ENCODE peak calls at places on chromosome 21, in nine cellular contexts. One of them, this sample, is unnamed.
A peak's percentile ranks its signal among the peaks of the same experiment; 100 is the strongest.

GRCh38 chr21:28675265-28676041 is 317.2 kb downstream of the LTN1 start:
- DNase-seq in sigmoid colon: no peak
- DNase-seq in breast epithelium: no peak
- DNase-seq in stomach: no peak
- DNase-seq in A549: no peak
- DNase-seq in IMR-90: no peak
- DNase-seq in adrenal gland: no peak
- DNase-seq in ovary: no peak
- DNase-seq in K562: no peak
- DNase-seq in this sample: no peak

GRCh38 chr21:42923553-42924432 is 1.6 kb downstream of the ERVH48-1 start:
- DNase-seq in A549: peak; percentile 83
- DNase-seq in breast epithelium: peak; percentile 70
- DNase-seq in adrenal gland: peak; percentile 83
- DNase-seq in stomach: peak; percentile 82
- DNase-seq in K562: peak; percentile 98
- DNase-seq in ovary: peak; percentile 78
- DNase-seq in IMR-90: peak; percentile 86
- DNase-seq in sigmoid colon: peak; percentile 90
- DNase-seq in this sample: peak; percentile 90

GRCh38 chr21:46295996-46296752 is 10.0 kb downstream of the YBEY start:
- DNase-seq in ovary: peak; percentile 82
- DNase-seq in adrenal gland: peak; percentile 70
- DNase-seq in A549: no peak
- DNase-seq in sigmoid colon: peak; percentile 95
- DNase-seq in IMR-90: peak; percentile 32
- DNase-seq in breast epithelium: peak; percentile 61
- DNase-seq in K562: peak; percentile 79
- DNase-seq in stomach: peak; percentile 55
- DNase-seq in this sample: peak; percentile 70

GRCh38 chr21:42193721-42194120 is 25.2 kb upstream of the ABCG1 start:
- DNase-seq in IMR-90: no peak
- DNase-seq in A549: no peak
- DNase-seq in breast epithelium: no peak
- DNase-seq in adrenal gland: no peak
- DNase-seq in sigmoid colon: no peak
- DNase-seq in stomach: no peak
- DNase-seq in K562: no peak
- DNase-seq in ovary: no peak
- DNase-seq in this sample: no peak

GRCh38 chr21:21029159-21029558 is 30.9 kb downstream of the NCAM2 start:
- DNase-seq in stomach: no peak
- DNase-seq in breast epithelium: no peak
- DNase-seq in K562: peak; percentile 20
- DNase-seq in sigmoid colon: no peak
- DNase-seq in IMR-90: no peak
- DNase-seq in ovary: no peak
- DNase-seq in A549: no peak
- DNase-seq in adrenal gland: no peak
- DNase-seq in this sample: no peak

GRCh38 chr21:45534591-45535331 is 7.5 kb downstream of the SLC19A1 start:
- DNase-seq in adrenal gland: peak; percentile 94
- DNase-seq in breast epithelium: peak; percentile 55
- DNase-seq in A549: no peak
- DNase-seq in stomach: peak; percentile 73
- DNase-seq in K562: no peak
- DNase-seq in ovary: peak; percentile 58
- DNase-seq in sigmoid colon: peak; percentile 63
- DNase-seq in IMR-90: no peak
- DNase-seq in this sample: no peak

GRCh38 chr21:26801524-26801923 is 43.7 kb downstream of the ADAMTS1 start:
- DNase-seq in stomach: no peak
- DNase-seq in IMR-90: peak; percentile 94
- DNase-seq in breast epithelium: no peak
- DNase-seq in sigmoid colon: no peak
- DNase-seq in ovary: no peak
- DNase-seq in K562: no peak
- DNase-seq in A549: no peak
- DNase-seq in adrenal gland: no peak
- DNase-seq in this sample: no peak

GRCh38 chr21:35342440-35342839 is 293.3 kb upstream of the RUNX1 start:
- DNase-seq in adrenal gland: no peak
- DNase-seq in stomach: no peak
- DNase-seq in breast epithelium: no peak
- DNase-seq in A549: no peak
- DNase-seq in sigmoid colon: no peak
- DNase-seq in IMR-90: no peak
- DNase-seq in ovary: no peak
- DNase-seq in K562: peak; percentile 15
- DNase-seq in this sample: no peak

GRCh38 chr21:28445081-28445830 is 547.4 kb downstream of the LTN1 start:
- DNase-seq in breast epithelium: no peak
- DNase-seq in K562: no peak
- DNase-seq in A549: no peak
- DNase-seq in adrenal gland: no peak
- DNase-seq in stomach: no peak
- DNase-seq in ovary: no peak
- DNase-seq in sigmoid colon: no peak
- DNase-seq in IMR-90: peak; percentile 91
- DNase-seq in this sample: no peak

GRCh38 chr21:38989097-38989744 is 183.5 kb downstream of the ETS2 start:
- DNase-seq in sigmoid colon: no peak
- DNase-seq in adrenal gland: no peak
- DNase-seq in K562: no peak
- DNase-seq in breast epithelium: no peak
- DNase-seq in A549: no peak
- DNase-seq in ovary: no peak
- DNase-seq in IMR-90: no peak
- DNase-seq in stomach: no peak
- DNase-seq in this sample: no peak

GRCh38 chr21:35352066-35352770 is 303.1 kb upstream of the RUNX1 start:
- DNase-seq in K562: no peak
- DNase-seq in IMR-90: peak; percentile 71
- DNase-seq in sigmoid colon: no peak
- DNase-seq in adrenal gland: no peak
- DNase-seq in stomach: no peak
- DNase-seq in breast epithelium: no peak
- DNase-seq in A549: no peak
- DNase-seq in ovary: no peak
- DNase-seq in this sample: no peak

GRCh38 chr21:42448683-42449082 is 45.0 kb downstream of the UBASH3A start:
- DNase-seq in ovary: no peak
- DNase-seq in adrenal gland: no peak
- DNase-seq in stomach: no peak
- DNase-seq in A549: no peak
- DNase-seq in sigmoid colon: no peak
- DNase-seq in IMR-90: no peak
- DNase-seq in K562: no peak
- DNase-seq in breast epithelium: no peak
- DNase-seq in this sample: no peak

GRCh38 chr21:26210614-26211013 is 40.0 kb upstream of the APP start:
- DNase-seq in ovary: no peak
- DNase-seq in stomach: no peak
- DNase-seq in breast epithelium: no peak
- DNase-seq in A549: no peak
- DNase-seq in K562: no peak
- DNase-seq in adrenal gland: no peak
- DNase-seq in sigmoid colon: no peak
- DNase-seq in IMR-90: no peak
- DNase-seq in this sample: no peak

GRCh38 chr21:38959686-38960049 is 153.9 kb downstream of the ETS2 start:
- DNase-seq in sigmoid colon: no peak
- DNase-seq in K562: no peak
- DNase-seq in IMR-90: no peak
- DNase-seq in ovary: no peak
- DNase-seq in breast epithelium: no peak
- DNase-seq in A549: no peak
- DNase-seq in stomach: no peak
- DNase-seq in adrenal gland: no peak
- DNase-seq in this sample: no peak

GRCh38 chr21:45461806-45462341 is 56.9 kb downstream of the COL18A1 start:
- DNase-seq in A549: no peak
- DNase-seq in IMR-90: no peak
- DNase-seq in breast epithelium: no peak
- DNase-seq in ovary: no peak
- DNase-seq in K562: no peak
- DNase-seq in sigmoid colon: no peak
- DNase-seq in stomach: no peak
- DNase-seq in adrenal gland: no peak
- DNase-seq in this sample: no peak

GRCh38 chr21:46454634-46455390 is 3.9 kb upstream of the DIP2A start:
- DNase-seq in breast epithelium: no peak
- DNase-seq in stomach: no peak
- DNase-seq in ovary: no peak
- DNase-seq in K562: no peak
- DNase-seq in A549: no peak
- DNase-seq in IMR-90: no peak
- DNase-seq in sigmoid colon: peak; percentile 25
- DNase-seq in adrenal gland: peak; percentile 66
- DNase-seq in this sample: no peak

DNA sequence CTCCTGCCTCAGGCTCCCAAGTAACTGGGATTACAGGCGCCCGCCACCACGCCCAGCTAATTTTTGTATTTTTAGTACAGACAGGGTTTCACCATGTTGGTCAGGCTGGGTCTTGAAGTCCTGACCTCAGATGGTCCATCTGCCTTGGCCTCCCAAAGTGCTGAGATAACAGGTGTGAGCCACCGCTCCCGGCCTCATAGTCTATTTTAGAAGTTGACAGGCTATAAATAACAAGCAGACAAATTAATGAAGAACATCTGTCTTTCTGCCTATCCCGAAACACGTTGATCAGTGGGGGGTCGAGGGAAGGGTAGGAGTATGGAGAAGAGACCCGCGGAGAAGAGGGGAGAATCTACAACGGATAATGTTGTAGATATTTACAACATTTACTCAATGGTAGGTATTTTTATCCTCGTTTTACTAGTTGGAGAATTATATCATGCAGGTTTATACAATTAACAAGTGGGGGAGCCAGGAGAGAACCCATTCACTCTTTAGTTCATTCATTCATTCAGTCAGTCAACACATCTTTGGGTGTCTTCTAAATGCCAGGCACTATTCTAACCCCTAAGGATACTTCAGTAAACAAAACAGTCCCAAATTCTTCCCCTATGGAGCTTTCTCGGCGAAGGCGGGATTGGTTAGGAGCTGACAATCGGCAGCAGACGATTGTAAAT is 501 bp upstream of the IFNAR2 start:
- DNase-seq in sigmoid colon: no peak
- DNase-seq in K562: no peak
- DNase-seq in adrenal gland: no peak
- DNase-seq in ovary: no peak
- DNase-seq in stomach: no peak
- DNase-seq in breast epithelium: no peak
- DNase-seq in A549: no peak
- DNase-seq in IMR-90: no peak
- DNase-seq in this sample: no peak
- TF ChIP-seq POLR2A in sigmoid colon: no peak
- TF ChIP-seq POLR2A in K562: no peak
- TF ChIP-seq POLR2A in adrenal gland: no peak
- TF ChIP-seq POLR2A in ovary: no peak
- TF ChIP-seq POLR2A in stomach: no peak
- TF ChIP-seq POLR2A in breast epithelium: no peak
- TF ChIP-seq POLR2A in A549: no peak
- TF ChIP-seq POLR2A in IMR-90: no peak
- TF ChIP-seq POLR2A in this sample: no peak

GRCh38 chr21:37712204-37712934 is 203.9 kb downstream of the KCNJ6 start:
- DNase-seq in breast epithelium: peak; percentile 57
- DNase-seq in adrenal gland: peak; percentile 70
- DNase-seq in stomach: peak; percentile 67
- DNase-seq in IMR-90: peak; percentile 73
- DNase-seq in K562: peak; percentile 77
- DNase-seq in A549: peak; percentile 74
- DNase-seq in ovary: no peak
- DNase-seq in sigmoid colon: no peak
- DNase-seq in this sample: peak; percentile 54

GRCh38 chr21:37717534-37717933 is 198.7 kb downstream of the KCNJ6 start:
- DNase-seq in A549: no peak
- DNase-seq in sigmoid colon: no peak
- DNase-seq in breast epithelium: no peak
- DNase-seq in stomach: no peak
- DNase-seq in K562: peak; percentile 45
- DNase-seq in ovary: no peak
- DNase-seq in adrenal gland: no peak
- DNase-seq in IMR-90: no peak
- DNase-seq in this sample: no peak
- TF ChIP-seq POLR2A in A549: no peak
- TF ChIP-seq POLR2A in sigmoid colon: no peak
- TF ChIP-seq POLR2A in breast epithelium: no peak
- TF ChIP-seq POLR2A in stomach: no peak
- TF ChIP-seq POLR2A in K562: no peak
- TF ChIP-seq POLR2A in ovary: no peak
- TF ChIP-seq POLR2A in adrenal gland: no peak
- TF ChIP-seq POLR2A in IMR-90: no peak
- TF ChIP-seq POLR2A in this sample: no peak

GRCh38 chr21:32687946-32688345 is 39.9 kb downstream of the SYNJ1 start:
- DNase-seq in sigmoid colon: no peak
- DNase-seq in A549: no peak
- DNase-seq in ovary: no peak
- DNase-seq in adrenal gland: no peak
- DNase-seq in breast epithelium: no peak
- DNase-seq in IMR-90: no peak
- DNase-seq in K562: peak; percentile 13
- DNase-seq in stomach: no peak
- DNase-seq in this sample: peak; percentile 8
- TF ChIP-seq POLR2A in sigmoid colon: no peak
- TF ChIP-seq POLR2A in A549: no peak
- TF ChIP-seq POLR2A in ovary: no peak
- TF ChIP-seq POLR2A in adrenal gland: no peak
- TF ChIP-seq POLR2A in breast epithelium: no peak
- TF ChIP-seq POLR2A in IMR-90: no peak
- TF ChIP-seq POLR2A in K562: no peak
- TF ChIP-seq POLR2A in stomach: no peak
- TF ChIP-seq POLR2A in this sample: no peak

GRCh38 chr21:33406493-33406892 is 3.3 kb downstream of the IFNGR2 start:
- DNase-seq in IMR-90: no peak
- DNase-seq in sigmoid colon: no peak
- DNase-seq in adrenal gland: no peak
- DNase-seq in K562: no peak
- DNase-seq in ovary: no peak
- DNase-seq in breast epithelium: no peak
- DNase-seq in A549: no peak
- DNase-seq in stomach: no peak
- DNase-seq in this sample: peak; percentile 14

GRCh38 chr21:33401617-33401967 is 1.6 kb upstream of the IFNGR2 start:
- DNase-seq in breast epithelium: peak; percentile 59
- DNase-seq in stomach: no peak
- DNase-seq in sigmoid colon: no peak
- DNase-seq in ovary: no peak
- DNase-seq in adrenal gland: no peak
- DNase-seq in A549: no peak
- DNase-seq in IMR-90: no peak
- DNase-seq in K562: no peak
- DNase-seq in this sample: no peak

GRCh38 chr21:33402011-33402979 is 918 bp upstream of the IFNGR2 start:
- DNase-seq in adrenal gland: peak; percentile 70
- DNase-seq in sigmoid colon: peak; percentile 89
- DNase-seq in A549: no peak
- DNase-seq in stomach: peak; percentile 40
- DNase-seq in K562: no peak
- DNase-seq in IMR-90: peak; percentile 71
- DNase-seq in ovary: peak; percentile 58
- DNase-seq in breast epithelium: peak; percentile 58
- DNase-seq in this sample: peak; percentile 27

GRCh38 chr21:33403128-33403785 is at the start of gene IFNGR2:
- DNase-seq in adrenal gland: no peak
- DNase-seq in K562: peak; percentile 59
- DNase-seq in stomach: peak; percentile 43
- DNase-seq in A549: no peak
- DNase-seq in breast epithelium: no peak
- DNase-seq in IMR-90: no peak
- DNase-seq in ovary: peak; percentile 58
- DNase-seq in sigmoid colon: peak; percentile 70
- DNase-seq in this sample: peak; percentile 70

GRCh38 chr21:33403786-33404571 is 766 bp downstream of the IFNGR2 start:
- DNase-seq in IMR-90: peak; percentile 49
- DNase-seq in sigmoid colon: peak; percentile 83
- DNase-seq in adrenal gland: peak; percentile 79
- DNase-seq in ovary: peak; percentile 67
- DNase-seq in K562: peak; percentile 71
- DNase-seq in stomach: peak; percentile 62
- DNase-seq in breast epithelium: peak; percentile 68
- DNase-seq in A549: no peak
- DNase-seq in this sample: peak; percentile 57
- TF ChIP-seq POLR2A in IMR-90: peak; percentile 52
- TF ChIP-seq POLR2A in sigmoid colon: peak; percentile 17
- TF ChIP-seq POLR2A in adrenal gland: peak; percentile 41
- TF ChIP-seq POLR2A in ovary: peak; percentile 10
- TF ChIP-seq POLR2A in K562: peak; percentile 64
- TF ChIP-seq POLR2A in stomach: no peak
- TF ChIP-seq POLR2A in breast epithelium: no peak
- TF ChIP-seq POLR2A in A549: no peak
- TF ChIP-seq POLR2A in this sample: peak; percentile 56

This sample was measured in erythroblast.